ENCODE peak calls at places on chromosomes 13 and 19, in four cellular contexts. One of them, this sample, is unnamed.
A peak's percentile ranks its signal among the peaks of the same experiment; 100 is the strongest.

GRCh38 chr13:85076343-85076742 is 722.9 kb downstream of the SLITRK6 start:
- DNase-seq in tibial artery: no peak
- DNase-seq in AG10803: no peak
- DNase-seq in retinal pigment epithelial cell: no peak
- DNase-seq in this sample: no peak

GRCh38 chr13:110944121-110944967 is 29.5 kb upstream of the ANKRD10 start:
- DNase-seq in tibial artery: no peak
- DNase-seq in AG10803: peak; percentile 67
- DNase-seq in retinal pigment epithelial cell: peak; percentile 39
- DNase-seq in this sample: peak; percentile 86

GRCh38 chr13:51469790-51470189 is 17.0 kb upstream of the INTS6 start:
- DNase-seq in AG10803: no peak
- DNase-seq in retinal pigment epithelial cell: no peak
- DNase-seq in tibial artery: no peak
- DNase-seq in this sample: no peak

GRCh38 chr19:3586124-3586626 is 897 bp downstream of the GIPC3 start:
- DNase-seq in tibial artery: no peak
- DNase-seq in AG10803: no peak
- DNase-seq in retinal pigment epithelial cell: no peak
- DNase-seq in this sample: no peak

GRCh38 chr13:90686438-90686837 is 661.0 kb upstream of the MIR17HG start:
- DNase-seq in AG10803: peak; percentile 88
- DNase-seq in retinal pigment epithelial cell: no peak
- DNase-seq in tibial artery: no peak
- DNase-seq in this sample: peak; percentile 78

GRCh38 chr19:18913466-18913865 is 5.7 kb downstream of the COPE start:
- DNase-seq in tibial artery: no peak
- DNase-seq in AG10803: no peak
- DNase-seq in retinal pigment epithelial cell: no peak
- DNase-seq in this sample: no peak

GRCh38 chr19:15769586-15769985 is 17.9 kb upstream of the OR10H5 start:
- DNase-seq in retinal pigment epithelial cell: no peak
- DNase-seq in AG10803: no peak
- DNase-seq in tibial artery: no peak
- DNase-seq in this sample: no peak

GRCh38 chr13:73416093-73416492 is 357.3 kb downstream of the KLF5 start:
- DNase-seq in retinal pigment epithelial cell: no peak
- DNase-seq in tibial artery: no peak
- DNase-seq in AG10803: peak; percentile 63
- DNase-seq in this sample: no peak

GRCh38 chr13:105969761-105970160 is 565.7 kb downstream of the EFNB2 start:
- DNase-seq in tibial artery: no peak
- DNase-seq in retinal pigment epithelial cell: no peak
- DNase-seq in AG10803: peak; percentile 13
- DNase-seq in this sample: peak; percentile 83

GRCh38 chr19:3360494-3361383 is 5.6 kb upstream of the NFIC start:
- DNase-seq in retinal pigment epithelial cell: no peak
- DNase-seq in tibial artery: peak; percentile 78
- DNase-seq in AG10803: no peak
- DNase-seq in this sample: peak; percentile 55

GRCh38 chr13:79986890-79987289 is 354.0 kb downstream of the SPRY2 start:
- DNase-seq in retinal pigment epithelial cell: no peak
- DNase-seq in AG10803: no peak
- DNase-seq in tibial artery: no peak
- DNase-seq in this sample: no peak

GRCh38 chr19:38361633-38362075 is 12.7 kb upstream of the PSMD8 start:
- DNase-seq in tibial artery: peak; percentile 61
- DNase-seq in AG10803: peak; percentile 51
- DNase-seq in retinal pigment epithelial cell: peak; percentile 38
- DNase-seq in this sample: peak; percentile 72

GRCh38 chr13:52345048-52345447 is 60.9 kb downstream of the THSD1 start:
- DNase-seq in tibial artery: no peak
- DNase-seq in retinal pigment epithelial cell: no peak
- DNase-seq in AG10803: no peak
- DNase-seq in this sample: no peak

GRCh38 chr13:108083056-108083455 is 132.3 kb downstream of the LIG4 start:
- DNase-seq in tibial artery: no peak
- DNase-seq in retinal pigment epithelial cell: peak; percentile 78
- DNase-seq in AG10803: no peak
- DNase-seq in this sample: no peak

GRCh38 chr13:37923236-37923635 is 53.7 kb upstream of the TRPC4 start:
- DNase-seq in AG10803: no peak
- DNase-seq in retinal pigment epithelial cell: no peak
- DNase-seq in tibial artery: no peak
- DNase-seq in this sample: no peak

GRCh38 chr19:34155686-34156085 is 16.6 kb upstream of the LSM14A start:
- DNase-seq in retinal pigment epithelial cell: no peak
- DNase-seq in AG10803: peak; percentile 41
- DNase-seq in tibial artery: no peak
- DNase-seq in this sample: peak; percentile 51

GRCh38 chr19:55340784-55341147 is 1.1 kb downstream of the KMT5C start:
- DNase-seq in AG10803: no peak
- DNase-seq in retinal pigment epithelial cell: no peak
- DNase-seq in tibial artery: no peak
- DNase-seq in this sample: no peak

GRCh38 chr19:798415-799075 is 1.3 kb downstream of the PTBP1 start:
- DNase-seq in tibial artery: no peak
- DNase-seq in retinal pigment epithelial cell: no peak
- DNase-seq in AG10803: no peak
- DNase-seq in this sample: no peak

GRCh38 chr13:75494491-75494890 is 12.5 kb upstream of the TBC1D4 start:
- DNase-seq in AG10803: no peak
- DNase-seq in tibial artery: no peak
- DNase-seq in retinal pigment epithelial cell: no peak
- DNase-seq in this sample: peak; percentile 26

GRCh38 chr13:65892859-65893258 is 1337.3 kb downstream of the PCDH9 start:
- DNase-seq in AG10803: peak; percentile 21
- DNase-seq in tibial artery: no peak
- DNase-seq in retinal pigment epithelial cell: no peak
- DNase-seq in this sample: no peak

GRCh38 chr19:51687791-51688664 is 5.1 kb upstream of the SPACA6 start:
- DNase-seq in retinal pigment epithelial cell: peak; percentile 31
- DNase-seq in tibial artery: peak; percentile 68
- DNase-seq in AG10803: peak; percentile 67
- DNase-seq in this sample: peak; percentile 86

GRCh38 chr13:61756031-61756430 is 340.4 kb upstream of the PCDH20 start:
- DNase-seq in retinal pigment epithelial cell: no peak
- DNase-seq in AG10803: no peak
- DNase-seq in tibial artery: no peak
- DNase-seq in this sample: no peak

DNA sequence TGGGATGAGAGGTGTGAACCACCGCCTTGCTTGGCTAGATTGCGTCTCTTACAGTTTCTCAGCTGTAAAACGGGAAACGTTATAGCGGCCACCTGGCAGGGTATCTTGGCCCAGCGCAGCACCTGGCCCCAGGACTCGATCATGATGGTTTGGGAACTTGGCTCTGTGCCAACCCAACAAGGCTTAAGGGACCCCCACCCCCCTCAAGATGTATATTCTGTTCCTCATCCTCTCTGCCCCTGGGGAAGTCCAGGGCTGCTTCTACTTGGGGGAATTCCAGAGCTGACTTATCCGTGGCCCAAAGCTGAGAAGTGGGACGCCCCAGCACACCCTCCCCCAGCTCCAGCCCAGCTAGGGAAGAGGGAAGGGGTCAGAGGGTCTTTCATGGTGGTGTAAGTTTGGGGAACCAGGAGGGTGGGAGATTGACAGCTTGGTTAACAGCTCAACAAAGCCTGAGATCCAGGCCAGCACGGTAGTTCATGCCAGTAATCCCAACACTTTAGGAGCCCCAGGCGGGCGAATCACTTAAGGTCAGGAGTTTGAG is 695 bp downstream of the ICAM1 start:
- DNase-seq in retinal pigment epithelial cell: no peak
- DNase-seq in tibial artery: no peak
- DNase-seq in AG10803: no peak
- DNase-seq in this sample: no peak
- H3K4me3 ChIP-seq in retinal pigment epithelial cell: peak overlapping the region; percentile 43
- H3K4me3 ChIP-seq in tibial artery: peak overlapping the region; percentile 47
- H3K4me3 ChIP-seq in AG10803: peak overlapping the region; percentile 2
- H3K4me3 ChIP-seq in this sample: peak overlapping the region; percentile 51

GRCh38 chr19:13573268-13573667 is 67.0 kb upstream of the CACNA1A start:
- DNase-seq in retinal pigment epithelial cell: no peak
- DNase-seq in AG10803: no peak
- DNase-seq in tibial artery: no peak
- DNase-seq in this sample: no peak

GRCh38 chr19:13576726-13577125 is 70.4 kb upstream of the CACNA1A start:
- DNase-seq in retinal pigment epithelial cell: no peak
- DNase-seq in AG10803: no peak
- DNase-seq in tibial artery: no peak
- DNase-seq in this sample: no peak

GRCh38 chr19:13579388-13580060 is 73.2 kb upstream of the CACNA1A start:
- DNase-seq in tibial artery: no peak
- DNase-seq in AG10803: peak; percentile 78
- DNase-seq in retinal pigment epithelial cell: peak; percentile 12
- DNase-seq in this sample: no peak

GRCh38 chr19:13574933-13575332 is 68.7 kb upstream of the CACNA1A start:
- DNase-seq in AG10803: peak; percentile 50
- DNase-seq in retinal pigment epithelial cell: no peak
- DNase-seq in tibial artery: no peak
- DNase-seq in this sample: no peak
- TF ChIP-seq CTCF in AG10803: peak; percentile 63
- TF ChIP-seq CTCF in retinal pigment epithelial cell: peak; percentile 22
- TF ChIP-seq CTCF in tibial artery: no peak
- TF ChIP-seq CTCF in this sample: no peak

DNA sequence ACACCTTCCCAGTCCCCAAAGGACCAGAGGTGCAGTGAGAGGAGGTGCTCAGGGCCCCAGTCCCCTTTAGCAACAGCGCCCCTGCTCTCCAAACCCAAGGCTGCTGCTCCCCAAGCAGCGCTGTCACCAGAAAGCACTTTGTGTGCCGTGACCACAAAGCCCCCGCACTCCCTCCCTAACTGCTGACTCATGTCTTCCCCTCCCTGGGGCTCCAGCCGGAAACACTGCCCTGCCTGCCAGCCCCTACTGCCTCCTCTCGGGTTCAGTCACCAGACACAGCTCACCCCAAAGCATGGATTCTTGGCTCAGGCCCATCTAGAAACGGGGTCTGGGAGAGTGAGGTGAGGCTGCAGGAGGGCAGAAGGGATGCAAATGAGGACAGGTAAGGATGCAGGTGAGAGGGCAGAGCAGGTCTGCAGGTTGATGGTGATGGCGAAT is 4.9 kb upstream of the TNFSF14 start:
- DNase-seq in tibial artery: peak; percentile 58
- DNase-seq in AG10803: peak; percentile 50
- DNase-seq in retinal pigment epithelial cell: peak; percentile 47
- DNase-seq in this sample: peak; percentile 17
- H3K4me3 ChIP-seq in tibial artery: no peak overlapping the region
- H3K4me3 ChIP-seq in AG10803: no peak overlapping the region
- H3K4me3 ChIP-seq in retinal pigment epithelial cell: no peak overlapping the region
- H3K4me3 ChIP-seq in this sample: no peak overlapping the region

DNA sequence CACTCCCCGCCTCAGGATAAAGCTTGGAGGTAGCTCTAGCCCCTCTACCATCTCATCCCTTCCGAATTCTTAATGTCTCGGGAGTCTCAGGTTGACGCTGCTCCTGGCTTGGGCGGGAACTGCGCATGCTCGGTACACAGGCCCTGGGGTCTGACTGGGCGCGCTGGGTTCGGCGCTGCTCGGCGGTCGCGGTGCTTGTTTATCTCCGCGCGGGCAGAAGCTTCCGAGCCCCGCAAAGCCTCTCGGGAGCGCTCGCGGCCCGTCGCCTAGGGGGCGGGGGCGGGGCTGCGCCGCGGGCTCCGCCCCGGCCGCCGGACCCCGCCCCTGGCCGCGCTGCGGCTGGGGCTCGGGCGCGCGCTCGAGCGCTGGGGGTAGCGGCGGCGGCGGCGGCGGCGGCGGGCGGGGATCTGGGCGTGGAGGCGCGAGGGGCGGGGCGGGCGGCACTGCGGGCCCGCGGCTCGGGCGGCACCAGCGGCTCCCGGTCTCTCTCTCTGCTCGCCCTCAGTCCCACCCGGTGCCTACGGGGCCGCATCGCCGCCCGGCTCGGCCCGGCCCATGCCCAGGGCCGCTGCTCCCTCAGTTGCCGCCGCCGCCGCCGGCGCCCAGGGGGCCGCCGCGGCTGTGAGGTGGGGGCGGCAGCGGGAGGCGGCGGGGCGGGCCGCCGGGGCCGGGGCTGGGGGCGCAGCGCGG is at the start of gene RAP2A:
- DNase-seq in AG10803: peak; percentile 93
- DNase-seq in retinal pigment epithelial cell: peak; percentile 77
- DNase-seq in tibial artery: peak; percentile 86
- DNase-seq in this sample: peak; percentile 95
- TF ChIP-seq CTCF in AG10803: no peak
- TF ChIP-seq CTCF in retinal pigment epithelial cell: no peak
- TF ChIP-seq CTCF in tibial artery: no peak
- TF ChIP-seq CTCF in this sample: no peak

GRCh38 chr13:20336761-20337160 is 104.6 kb upstream of the GJB6 start:
- DNase-seq in AG10803: no peak
- DNase-seq in tibial artery: no peak
- DNase-seq in retinal pigment epithelial cell: no peak
- DNase-seq in this sample: no peak

GRCh38 chr13:20342326-20342725 is 110.2 kb upstream of the GJB6 start:
- DNase-seq in retinal pigment epithelial cell: no peak
- DNase-seq in AG10803: no peak
- DNase-seq in tibial artery: no peak
- DNase-seq in this sample: no peak

GRCh38 chr13:20340759-20341161 is 108.6 kb upstream of the GJB6 start:
- DNase-seq in AG10803: peak; percentile 52
- DNase-seq in retinal pigment epithelial cell: no peak
- DNase-seq in tibial artery: peak; percentile 74
- DNase-seq in this sample: peak; percentile 22

GRCh38 chr13:20337894-20338551 is 105.9 kb upstream of the GJB6 start:
- DNase-seq in AG10803: no peak
- DNase-seq in retinal pigment epithelial cell: no peak
- DNase-seq in tibial artery: no peak
- DNase-seq in this sample: no peak

GRCh38 chr13:20340136-20340758 is 108.1 kb upstream of the GJB6 start:
- DNase-seq in AG10803: no peak
- DNase-seq in retinal pigment epithelial cell: no peak
- DNase-seq in tibial artery: no peak
- DNase-seq in this sample: no peak
- H3K4me3 ChIP-seq in AG10803: no peak overlapping the region
- H3K4me3 ChIP-seq in retinal pigment epithelial cell: no peak overlapping the region
- H3K4me3 ChIP-seq in tibial artery: no peak overlapping the region
- H3K4me3 ChIP-seq in this sample: no peak overlapping the region

GRCh38 chr13:44160549-44161278 is 212.9 kb upstream of the SERP2 start:
- DNase-seq in AG10803: peak; percentile 15
- DNase-seq in retinal pigment epithelial cell: no peak
- DNase-seq in tibial artery: no peak
- DNase-seq in this sample: no peak

GRCh38 chr13:44157614-44158013 is 216.0 kb upstream of the SERP2 start:
- DNase-seq in tibial artery: peak; percentile 65
- DNase-seq in AG10803: peak; percentile 55
- DNase-seq in retinal pigment epithelial cell: no peak
- DNase-seq in this sample: peak; percentile 44

GRCh38 chr13:44158741-44159632 is 214.6 kb upstream of the SERP2 start:
- DNase-seq in AG10803: no peak
- DNase-seq in retinal pigment epithelial cell: no peak
- DNase-seq in tibial artery: peak; percentile 56
- DNase-seq in this sample: peak; percentile 63

GRCh38 chr13:44158055-44158655 is 215.5 kb upstream of the SERP2 start:
- DNase-seq in retinal pigment epithelial cell: no peak
- DNase-seq in tibial artery: peak; percentile 52
- DNase-seq in AG10803: no peak
- DNase-seq in this sample: no peak

GRCh38 chr13:44159633-44160279 is 213.9 kb upstream of the SERP2 start:
- DNase-seq in AG10803: no peak
- DNase-seq in retinal pigment epithelial cell: no peak
- DNase-seq in tibial artery: no peak
- DNase-seq in this sample: no peak
- TF ChIP-seq CTCF in AG10803: no peak
- TF ChIP-seq CTCF in retinal pigment epithelial cell: no peak
- TF ChIP-seq CTCF in tibial artery: no peak
- TF ChIP-seq CTCF in this sample: no peak

GRCh38 chr19:4911314-4911713 is 2.0 kb downstream of the UHRF1 start:
- DNase-seq in retinal pigment epithelial cell: no peak
- DNase-seq in AG10803: peak; percentile 19
- DNase-seq in tibial artery: no peak
- DNase-seq in this sample: peak; percentile 10
- H3K4me3 ChIP-seq in retinal pigment epithelial cell: peak overlapping the region; percentile 60
- H3K4me3 ChIP-seq in AG10803: peak overlapping the region; percentile 58
- H3K4me3 ChIP-seq in tibial artery: peak overlapping the region; percentile 60
- H3K4me3 ChIP-seq in this sample: peak overlapping the region; percentile 68

This sample was measured in fibroblast of villous mesenchyme.